ENCODE peak calls at places on chromosomes 16 and 17, in nine cellular contexts. One of them, this sample, is unnamed.

GRCh38 chr16:86523166-86523740 is 12.9 kb downstream of the FOXF1 start:
- DNase-seq in breast epithelium: no peak
- DNase-seq in CD8-positive, alpha-beta memory T cell: no peak
- DNase-seq in Caco-2: no peak
- DNase-seq in CD4-positive, alpha-beta T cell: no peak
- DNase-seq in left lung: no peak
- DNase-seq in CD4-positive, CD25-positive, alpha-beta regulatory T cell: no peak
- DNase-seq in hepatocyte: no peak
- DNase-seq in SJCRH30: peak; percentile 57
- DNase-seq in this sample: no peak

GRCh38 chr16:18013863-18014262 is 322.7 kb downstream of the NPIPA8 start:
- DNase-seq in breast epithelium: no peak
- DNase-seq in Caco-2: no peak
- DNase-seq in CD4-positive, CD25-positive, alpha-beta regulatory T cell: no peak
- DNase-seq in hepatocyte: no peak
- DNase-seq in CD4-positive, alpha-beta T cell: no peak
- DNase-seq in SJCRH30: no peak
- DNase-seq in left lung: no peak
- DNase-seq in CD8-positive, alpha-beta memory T cell: no peak
- DNase-seq in this sample: no peak

GRCh38 chr17:57697891-57698708 is 47.0 kb downstream of the CCDC182 start:
- DNase-seq in SJCRH30: no peak
- DNase-seq in breast epithelium: no peak
- DNase-seq in left lung: no peak
- DNase-seq in CD8-positive, alpha-beta memory T cell: no peak
- DNase-seq in CD4-positive, alpha-beta T cell: no peak
- DNase-seq in CD4-positive, CD25-positive, alpha-beta regulatory T cell: no peak
- DNase-seq in Caco-2: no peak
- DNase-seq in hepatocyte: no peak
- DNase-seq in this sample: no peak

GRCh38 chr17:5126719-5127488 is 11.1 kb downstream of the USP6 start:
- DNase-seq in CD4-positive, alpha-beta T cell: no peak
- DNase-seq in SJCRH30: no peak
- DNase-seq in hepatocyte: no peak
- DNase-seq in CD4-positive, CD25-positive, alpha-beta regulatory T cell: no peak
- DNase-seq in left lung: no peak
- DNase-seq in CD8-positive, alpha-beta memory T cell: no peak
- DNase-seq in Caco-2: no peak
- DNase-seq in breast epithelium: peak; percentile 7
- DNase-seq in this sample: no peak

GRCh38 chr16:73265124-73265838 is 217.4 kb upstream of the ZFHX3 start:
- DNase-seq in breast epithelium: no peak
- DNase-seq in CD4-positive, alpha-beta T cell: no peak
- DNase-seq in CD4-positive, CD25-positive, alpha-beta regulatory T cell: no peak
- DNase-seq in Caco-2: no peak
- DNase-seq in SJCRH30: no peak
- DNase-seq in CD8-positive, alpha-beta memory T cell: no peak
- DNase-seq in left lung: no peak
- DNase-seq in hepatocyte: no peak
- DNase-seq in this sample: no peak

GRCh38 chr17:29595943-29596774 is 3.2 kb downstream of the ANKRD13B start:
- DNase-seq in left lung: no peak
- DNase-seq in breast epithelium: no peak
- DNase-seq in Caco-2: no peak
- DNase-seq in SJCRH30: no peak
- DNase-seq in CD8-positive, alpha-beta memory T cell: no peak
- DNase-seq in hepatocyte: no peak
- DNase-seq in CD4-positive, alpha-beta T cell: no peak
- DNase-seq in CD4-positive, CD25-positive, alpha-beta regulatory T cell: no peak
- DNase-seq in this sample: no peak

GRCh38 chr17:80422276-80422675 is 7.3 kb downstream of the ENDOV start:
- DNase-seq in hepatocyte: no peak
- DNase-seq in SJCRH30: no peak
- DNase-seq in left lung: no peak
- DNase-seq in CD8-positive, alpha-beta memory T cell: no peak
- DNase-seq in CD4-positive, alpha-beta T cell: no peak
- DNase-seq in CD4-positive, CD25-positive, alpha-beta regulatory T cell: no peak
- DNase-seq in breast epithelium: no peak
- DNase-seq in Caco-2: no peak
- DNase-seq in this sample: no peak

GRCh38 chr16:78836802-78837489 is 737.5 kb downstream of the WWOX start:
- DNase-seq in Caco-2: no peak
- DNase-seq in breast epithelium: no peak
- DNase-seq in left lung: no peak
- DNase-seq in CD4-positive, alpha-beta T cell: no peak
- DNase-seq in CD4-positive, CD25-positive, alpha-beta regulatory T cell: peak; percentile 46
- DNase-seq in SJCRH30: no peak
- DNase-seq in hepatocyte: no peak
- DNase-seq in CD8-positive, alpha-beta memory T cell: no peak
- DNase-seq in this sample: no peak

GRCh38 chr17:40315206-40315605 is 6.2 kb downstream of the RARA start:
- DNase-seq in SJCRH30: no peak
- DNase-seq in CD8-positive, alpha-beta memory T cell: no peak
- DNase-seq in hepatocyte: no peak
- DNase-seq in breast epithelium: no peak
- DNase-seq in left lung: no peak
- DNase-seq in CD4-positive, alpha-beta T cell: no peak
- DNase-seq in Caco-2: no peak
- DNase-seq in CD4-positive, CD25-positive, alpha-beta regulatory T cell: no peak
- DNase-seq in this sample: no peak

GRCh38 chr16:89430436-89431157 is 59.8 kb downstream of the ANKRD11 start:
- DNase-seq in CD4-positive, alpha-beta T cell: no peak
- DNase-seq in SJCRH30: no peak
- DNase-seq in Caco-2: no peak
- DNase-seq in CD8-positive, alpha-beta memory T cell: no peak
- DNase-seq in breast epithelium: no peak
- DNase-seq in left lung: no peak
- DNase-seq in CD4-positive, CD25-positive, alpha-beta regulatory T cell: no peak
- DNase-seq in hepatocyte: peak; percentile 66
- DNase-seq in this sample: no peak

GRCh38 chr16:89434490-89434889 is 55.9 kb downstream of the ANKRD11 start:
- DNase-seq in SJCRH30: no peak
- DNase-seq in Caco-2: no peak
- DNase-seq in CD4-positive, alpha-beta T cell: no peak
- DNase-seq in hepatocyte: no peak
- DNase-seq in CD8-positive, alpha-beta memory T cell: no peak
- DNase-seq in CD4-positive, CD25-positive, alpha-beta regulatory T cell: no peak
- DNase-seq in breast epithelium: no peak
- DNase-seq in left lung: no peak
- DNase-seq in this sample: no peak

GRCh38 chr16:89431616-89432015 is 58.7 kb downstream of the ANKRD11 start:
- DNase-seq in CD8-positive, alpha-beta memory T cell: no peak
- DNase-seq in SJCRH30: no peak
- DNase-seq in hepatocyte: no peak
- DNase-seq in CD4-positive, CD25-positive, alpha-beta regulatory T cell: no peak
- DNase-seq in CD4-positive, alpha-beta T cell: no peak
- DNase-seq in breast epithelium: no peak
- DNase-seq in left lung: no peak
- DNase-seq in Caco-2: no peak
- DNase-seq in this sample: no peak

GRCh38 chr16:89435051-89435450 is 55.3 kb downstream of the ANKRD11 start:
- DNase-seq in hepatocyte: no peak
- DNase-seq in CD4-positive, CD25-positive, alpha-beta regulatory T cell: no peak
- DNase-seq in breast epithelium: no peak
- DNase-seq in Caco-2: no peak
- DNase-seq in SJCRH30: no peak
- DNase-seq in left lung: no peak
- DNase-seq in CD8-positive, alpha-beta memory T cell: no peak
- DNase-seq in CD4-positive, alpha-beta T cell: no peak
- DNase-seq in this sample: no peak

GRCh38 chr16:89431158-89431584 is 59.2 kb downstream of the ANKRD11 start:
- DNase-seq in Caco-2: no peak
- DNase-seq in CD4-positive, CD25-positive, alpha-beta regulatory T cell: no peak
- DNase-seq in hepatocyte: peak; percentile 90
- DNase-seq in breast epithelium: no peak
- DNase-seq in CD8-positive, alpha-beta memory T cell: no peak
- DNase-seq in CD4-positive, alpha-beta T cell: no peak
- DNase-seq in left lung: no peak
- DNase-seq in SJCRH30: no peak
- DNase-seq in this sample: no peak
- H3K9me3 ChIP-seq in Caco-2: no peaks in the 10 kb centered on the region
- H3K9me3 ChIP-seq in CD4-positive, CD25-positive, alpha-beta regulatory T cell: no peaks in the 10 kb centered on the region
- H3K9me3 ChIP-seq in hepatocyte: no peaks in the 10 kb centered on the region
- H3K9me3 ChIP-seq in breast epithelium: no peaks in the 10 kb centered on the region
- H3K9me3 ChIP-seq in CD8-positive, alpha-beta memory T cell: no peaks in the 10 kb centered on the region
- H3K9me3 ChIP-seq in CD4-positive, alpha-beta T cell: no peaks in the 10 kb centered on the region
- H3K9me3 ChIP-seq in left lung: no peaks in the 10 kb centered on the region
- H3K9me3 ChIP-seq in SJCRH30: no peaks in the 10 kb centered on the region
- H3K9me3 ChIP-seq in this sample: no peaks in the 10 kb centered on the region

DNA sequence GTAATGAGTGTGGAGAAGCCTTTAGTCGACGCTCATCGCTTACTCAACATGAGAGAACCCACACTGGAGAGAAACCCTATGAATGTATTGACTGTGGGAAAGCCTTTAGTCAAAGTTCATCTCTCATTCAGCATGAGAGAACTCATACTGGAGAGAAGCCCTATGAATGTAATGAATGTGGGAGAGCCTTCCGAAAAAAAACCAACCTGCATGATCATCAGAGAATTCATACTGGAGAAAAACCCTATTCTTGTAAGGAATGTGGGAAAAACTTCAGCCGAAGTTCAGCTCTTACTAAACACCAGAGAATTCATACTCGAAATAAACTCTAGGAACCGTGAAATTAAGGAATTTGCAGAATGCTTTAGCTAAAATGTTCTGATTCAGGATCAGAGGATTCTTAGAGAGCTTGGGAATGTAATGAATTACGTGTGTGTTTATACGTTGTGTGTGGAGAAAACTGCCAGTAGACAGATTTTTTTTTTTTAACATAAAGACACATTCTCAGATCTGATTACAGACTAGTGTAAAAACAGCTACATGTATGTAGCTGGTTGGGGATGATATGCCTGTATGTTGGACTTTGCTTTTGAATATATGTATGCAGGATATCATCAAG is 25.4 kb downstream of the ZFP90 start:
- DNase-seq in hepatocyte: no peak
- DNase-seq in left lung: no peak
- DNase-seq in SJCRH30: peak; percentile 8
- DNase-seq in CD4-positive, CD25-positive, alpha-beta regulatory T cell: peak; percentile 12
- DNase-seq in breast epithelium: no peak
- DNase-seq in CD8-positive, alpha-beta memory T cell: no peak
- DNase-seq in Caco-2: peak; percentile 10
- DNase-seq in CD4-positive, alpha-beta T cell: no peak
- DNase-seq in this sample: no peak
- H3K9me3 ChIP-seq in hepatocyte: peaks cover 72% of the 10 kb centered on the region
- H3K9me3 ChIP-seq in left lung: peaks cover 100% of the 10 kb centered on the region
- H3K9me3 ChIP-seq in SJCRH30: peaks cover 35% of the 10 kb centered on the region
- H3K9me3 ChIP-seq in CD4-positive, CD25-positive, alpha-beta regulatory T cell: peaks cover 91% of the 10 kb centered on the region
- H3K9me3 ChIP-seq in breast epithelium: peaks cover 96% of the 10 kb centered on the region
- H3K9me3 ChIP-seq in CD8-positive, alpha-beta memory T cell: peaks cover 89% of the 10 kb centered on the region
- H3K9me3 ChIP-seq in Caco-2: peaks cover 78% of the 10 kb centered on the region
- H3K9me3 ChIP-seq in CD4-positive, alpha-beta T cell: peaks cover 94% of the 10 kb centered on the region
- H3K9me3 ChIP-seq in this sample: peaks cover 46% of the 10 kb centered on the region

GRCh38 chr16:68553186-68553585 is 14.1 kb downstream of the ZFP90 start:
- DNase-seq in breast epithelium: no peak
- DNase-seq in Caco-2: no peak
- DNase-seq in left lung: no peak
- DNase-seq in CD4-positive, alpha-beta T cell: no peak
- DNase-seq in CD4-positive, CD25-positive, alpha-beta regulatory T cell: no peak
- DNase-seq in CD8-positive, alpha-beta memory T cell: no peak
- DNase-seq in SJCRH30: no peak
- DNase-seq in hepatocyte: no peak
- DNase-seq in this sample: no peak
- H3K9me3 ChIP-seq in breast epithelium: peaks cover 73% of the 10 kb centered on the region
- H3K9me3 ChIP-seq in Caco-2: peaks cover 12% of the 10 kb centered on the region
- H3K9me3 ChIP-seq in left lung: peaks cover 95% of the 10 kb centered on the region
- H3K9me3 ChIP-seq in CD4-positive, alpha-beta T cell: peaks cover 74% of the 10 kb centered on the region
- H3K9me3 ChIP-seq in CD4-positive, CD25-positive, alpha-beta regulatory T cell: peaks cover 67% of the 10 kb centered on the region
- H3K9me3 ChIP-seq in CD8-positive, alpha-beta memory T cell: peaks cover 36% of the 10 kb centered on the region
- H3K9me3 ChIP-seq in SJCRH30: peaks cover 4% of the 10 kb centered on the region
- H3K9me3 ChIP-seq in hepatocyte: peaks cover 10% of the 10 kb centered on the region
- H3K9me3 ChIP-seq in this sample: peaks cover 35% of the 10 kb centered on the region

GRCh38 chr16:35194681-35195080 is 1735.3 kb downstream of the TP53TG3F start:
- DNase-seq in left lung: no peak
- DNase-seq in CD8-positive, alpha-beta memory T cell: no peak
- DNase-seq in CD4-positive, CD25-positive, alpha-beta regulatory T cell: no peak
- DNase-seq in breast epithelium: no peak
- DNase-seq in CD4-positive, alpha-beta T cell: no peak
- DNase-seq in hepatocyte: no peak
- DNase-seq in SJCRH30: no peak
- DNase-seq in Caco-2: no peak
- DNase-seq in this sample: no peak
- H3K9me3 ChIP-seq in left lung: peaks cover 40% of the 10 kb centered on the region
- H3K9me3 ChIP-seq in CD8-positive, alpha-beta memory T cell: no peaks in the 10 kb centered on the region
- H3K9me3 ChIP-seq in CD4-positive, CD25-positive, alpha-beta regulatory T cell: peaks cover 2% of the 10 kb centered on the region
- H3K9me3 ChIP-seq in breast epithelium: peaks cover 3% of the 10 kb centered on the region
- H3K9me3 ChIP-seq in CD4-positive, alpha-beta T cell: peaks cover 4% of the 10 kb centered on the region
- H3K9me3 ChIP-seq in hepatocyte: no peaks in the 10 kb centered on the region
- H3K9me3 ChIP-seq in SJCRH30: no peaks in the 10 kb centered on the region
- H3K9me3 ChIP-seq in Caco-2: no peaks in the 10 kb centered on the region
- H3K9me3 ChIP-seq in this sample: peaks cover 3% of the 10 kb centered on the region

GRCh38 chr16:13697013-13697412 is 222.9 kb upstream of the ERCC4 start:
- DNase-seq in breast epithelium: no peak
- DNase-seq in SJCRH30: no peak
- DNase-seq in CD4-positive, CD25-positive, alpha-beta regulatory T cell: no peak
- DNase-seq in left lung: no peak
- DNase-seq in hepatocyte: no peak
- DNase-seq in CD4-positive, alpha-beta T cell: no peak
- DNase-seq in CD8-positive, alpha-beta memory T cell: no peak
- DNase-seq in Caco-2: no peak
- DNase-seq in this sample: no peak
- H3K9me3 ChIP-seq in breast epithelium: no peaks in the 10 kb centered on the region
- H3K9me3 ChIP-seq in SJCRH30: peaks cover 5% of the 10 kb centered on the region
- H3K9me3 ChIP-seq in CD4-positive, CD25-positive, alpha-beta regulatory T cell: peaks cover 10% of the 10 kb centered on the region
- H3K9me3 ChIP-seq in left lung: peaks cover 70% of the 10 kb centered on the region
- H3K9me3 ChIP-seq in hepatocyte: no peaks in the 10 kb centered on the region
- H3K9me3 ChIP-seq in CD4-positive, alpha-beta T cell: peaks cover 12% of the 10 kb centered on the region
- H3K9me3 ChIP-seq in CD8-positive, alpha-beta memory T cell: no peaks in the 10 kb centered on the region
- H3K9me3 ChIP-seq in Caco-2: peaks cover 20% of the 10 kb centered on the region
- H3K9me3 ChIP-seq in this sample: no peaks in the 10 kb centered on the region

This sample was measured in T-helper 17 cell.